ENCODE peak calls at places on chromosomes 5 and 9, in four cellular contexts. D is A549, W is SK-N-SH, A is HepG2. S is an unnamed sample.

GRCh38 chr5:124236366-124237231 is 509.8 kb downstream of the ZNF608 start:
- DNase-seq in D (no peak), A (no peak), W (no peak), S (peak; percentile 1)

GRCh38 chr5:64949331-64949730 is 180.6 kb downstream of the CWC27 start:
- DNase-seq in D (no peak), A (no peak), W (no peak), S (no peak)

GRCh38 chr5:140259509-140259908 is 43.4 kb downstream of the PFDN1 start:
- DNase-seq in D (no peak), W (no peak), A (no peak), S (no peak)

GRCh38 chr9:77729177-77729576 is 81.1 kb upstream of the GNA14 start:
- DNase-seq in W (no peak), A (no peak), D (no peak), S (no peak)

GRCh38 chr9:33273972-33274328 is 9.1 kb downstream of the CHMP5 start:
- DNase-seq in D (no peak), A (no peak), W (no peak), S (peak; percentile 49)

GRCh38 chr5:162256711-162257110 is 189.1 kb downstream of the GABRG2 start:
- DNase-seq in W (no peak), A (no peak), D (no peak), S (no peak)

GRCh38 chr9:72292874-72293607 is 72.0 kb downstream of the ZFAND5 start:
- DNase-seq in A (no peak), D (peak; percentile 67), W (no peak), S (peak; percentile 75)

GRCh38 chr5:126805108-126805507 is 28.2 kb downstream of the LMNB1 start:
- DNase-seq in D (no peak), W (no peak), A (no peak), S (peak; percentile 59)

GRCh38 chr9:135604437-135605237 is 34.7 kb downstream of the GLT6D1 start:
- DNase-seq in W (peak; percentile 18), D (no peak), A (no peak), S (no peak)

GRCh38 chr9:14271078-14271673 is 42.8 kb downstream of the NFIB start:
- DNase-seq in A (peak; percentile 64), D (no peak), W (peak; percentile 59), S (peak; percentile 82)

GRCh38 chr9:137355445-137356365 is 53.6 kb upstream of the NRARP start:
- DNase-seq in W (no peak), A (no peak), D (no peak), S (peak; percentile 12)

GRCh38 chr9:92064711-92065110 is 50.5 kb downstream of the SPTLC1 start:
- DNase-seq in D (no peak), A (no peak), W (no peak), S (peak; percentile 73)

GRCh38 chr5:62568800-62569432 is 9.7 kb upstream of the LRRC70 start:
- DNase-seq in D (no peak), A (no peak), W (no peak), S (no peak)

GRCh38 chr9:80146466-80146865 is 574.7 kb downstream of the TLE4 start:
- DNase-seq in D (no peak), W (no peak), A (no peak), S (peak; percentile 16)

GRCh38 chr9:109083813-109084405 is 35.8 kb downstream of the TMEM245 start:
- DNase-seq in W (no peak), D (no peak), A (no peak), S (no peak)

GRCh38 chr9:113464672-113465271 is 1.2 kb downstream of the RGS3 start:
- DNase-seq in D (no peak), W (no peak), A (no peak), S (no peak)

GRCh38 chr5:106574820-106575219 is 1095.9 kb downstream of the EFNA5 start:
- DNase-seq in D (no peak), A (no peak), W (no peak), S (no peak)
- TF ChIP-seq RAD21 in D (no peak), A (no peak), W (no peak), S (no peak)

GRCh38 chr9:134474656-134475050 is 148.4 kb downstream of the RXRA start:
- DNase-seq in D (no peak), A (no peak), W (no peak), S (no peak)
- TF ChIP-seq SMC3 in D (no peak), A (no peak), W (no peak), S (no peak)

GRCh38 chr5:80220268-80220897 is 35.5 kb downstream of the SERINC5 start:
- DNase-seq in W (no peak), A (no peak), D (no peak), S (no peak)
- TF ChIP-seq RAD21 in W (no peak), A (no peak), D (no peak), S (no peak)

GRCh38 chr5:6504677-6505414 is 56.2 kb downstream of the UBE2QL1 start:
- DNase-seq in A (no peak), W (no peak), D (no peak), S (peak; percentile 15)
- TF ChIP-seq SMC3 in A (no peak), W (no peak), D (no peak), S (no peak)

GRCh38 chr9:34591911-34592866 is 2.7 kb upstream of the CNTFR start:
- DNase-seq in A (no peak), W (no peak), D (no peak), S (no peak)

GRCh38 chr9:34589656-34590375 is at the start of gene CNTFR:
- DNase-seq in A (no peak), W (peak; percentile 93), D (no peak), S (no peak)

GRCh38 chr9:34591091-34591910 is 1.8 kb upstream of the CNTFR start:
- DNase-seq in A (peak; percentile 47), D (peak; percentile 91), W (peak; percentile 95), S (peak; percentile 60)

GRCh38 chr9:34589371-34589655 is 211 bp downstream of the CNTFR start:
- DNase-seq in A (no peak), W (no peak), D (no peak), S (no peak)

DNA sequence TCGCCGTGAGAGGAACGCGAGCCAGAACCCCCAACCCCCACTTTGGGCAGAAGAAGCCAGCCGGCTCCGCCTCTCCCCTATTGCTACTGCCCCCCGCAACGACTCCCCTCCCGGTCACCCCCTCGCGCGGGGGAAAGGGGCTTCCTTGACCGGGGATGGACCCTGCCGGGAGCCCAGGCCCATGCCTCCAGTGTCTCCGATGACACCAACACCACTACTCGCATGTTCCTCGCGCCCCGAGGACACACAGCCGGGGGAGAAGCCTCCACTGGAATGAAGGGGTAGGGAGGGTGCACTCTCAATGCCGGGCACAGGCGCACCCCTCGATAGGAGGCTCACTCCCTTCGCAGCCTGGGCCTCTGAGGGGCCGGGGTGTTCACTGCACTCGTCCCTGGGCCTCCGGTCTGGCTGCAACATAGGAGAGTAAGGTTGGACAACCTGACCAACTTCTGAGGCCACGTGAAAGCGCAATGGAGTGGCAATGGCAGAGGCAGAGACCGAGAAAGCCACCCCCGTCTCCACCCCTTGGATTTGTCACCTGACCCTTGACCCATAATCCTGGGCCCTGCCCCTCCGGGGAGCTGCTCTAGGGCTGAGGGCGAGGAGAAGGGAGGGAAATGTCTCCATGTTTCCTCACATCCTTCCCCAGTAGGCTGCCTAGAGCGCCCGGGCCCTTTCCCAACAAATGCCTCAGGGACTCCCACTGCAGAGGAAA is 1.0 kb upstream of the CNTFR start:
- DNase-seq in D (no peak), W (no peak), A (no peak), S (no peak)
- TF ChIP-seq RAD21 in D (no peak), W (no peak), A (no peak), S (no peak)

GRCh38 chr5:38714240-38714639 is 131.6 kb upstream of the OSMR start:
- DNase-seq in W (no peak), A (no peak), D (no peak), S (no peak)

GRCh38 chr5:38709678-38710306 is 136.0 kb upstream of the OSMR start:
- DNase-seq in A (no peak), D (no peak), W (no peak), S (no peak)

GRCh38 chr5:38710616-38711015 is 135.2 kb upstream of the OSMR start:
- DNase-seq in A (no peak), D (no peak), W (no peak), S (no peak)

GRCh38 chr5:38714703-38715355 is 131.0 kb upstream of the OSMR start:
- DNase-seq in W (no peak), A (no peak), D (no peak), S (no peak)

GRCh38 chr5:38712416-38712815 is 133.4 kb upstream of the OSMR start:
- DNase-seq in W (no peak), A (no peak), D (no peak), S (no peak)
- TF ChIP-seq SMC3 in W (no peak), A (no peak), D (no peak), S (no peak)

S was measured in IMR-90.